ENCODE peak calls at places on chromosomes 11 and 22, in six cellular contexts. Z, D, N, J, L and W are unnamed samples. For H3K9me3, the result is how much of the 10 kb centered on the place peaks cover.

GRCh38 chr11:43316451-43316850 is 4.7 kb downstream of the API5 start:
- DNase-seq in Z (no peak), N (no peak), L (no peak), J (no peak), D (no peak), W (no peak)

GRCh38 chr22:23259916-23260644 is 79.8 kb downstream of the BCR start:
- DNase-seq in N (no peak), J (no peak), L (no peak), Z (no peak), D (no peak), W (no peak)

GRCh38 chr22:20885557-20886323 is 26.9 kb downstream of the SNAP29 start:
- DNase-seq in L (no peak), D (peak), J (peak), Z (peak), N (peak), W (peak)

GRCh38 chr11:1168256-1168655 is 10.5 kb downstream of the MUC5AC start:
- DNase-seq in J (no peak), D (no peak), N (no peak), Z (no peak), L (no peak), W (no peak)

GRCh38 chr11:30155428-30155827 is 75.4 kb upstream of the FSHB start:
- DNase-seq in N (no peak), Z (no peak), J (no peak), D (no peak), L (no peak), W (no peak)

GRCh38 chr22:42803454-42803853 is 53.6 kb downstream of the ARFGAP3 start:
- DNase-seq in D (peak), L (no peak), J (no peak), N (peak), Z (no peak), W (no peak)

GRCh38 chr22:31185056-31185455 is 25.1 kb downstream of the RNF185 start:
- DNase-seq in J (no peak), D (no peak), N (no peak), L (no peak), Z (no peak), W (no peak)

GRCh38 chr11:35798983-35799382 is 136.4 kb downstream of the TRIM44 start:
- DNase-seq in D (no peak), J (no peak), N (no peak), Z (no peak), L (no peak), W (no peak)

GRCh38 chr22:23219787-23220484 is 39.6 kb downstream of the BCR start:
- DNase-seq in L (no peak), N (no peak), Z (peak), J (peak), D (peak), W (no peak)

DNA sequence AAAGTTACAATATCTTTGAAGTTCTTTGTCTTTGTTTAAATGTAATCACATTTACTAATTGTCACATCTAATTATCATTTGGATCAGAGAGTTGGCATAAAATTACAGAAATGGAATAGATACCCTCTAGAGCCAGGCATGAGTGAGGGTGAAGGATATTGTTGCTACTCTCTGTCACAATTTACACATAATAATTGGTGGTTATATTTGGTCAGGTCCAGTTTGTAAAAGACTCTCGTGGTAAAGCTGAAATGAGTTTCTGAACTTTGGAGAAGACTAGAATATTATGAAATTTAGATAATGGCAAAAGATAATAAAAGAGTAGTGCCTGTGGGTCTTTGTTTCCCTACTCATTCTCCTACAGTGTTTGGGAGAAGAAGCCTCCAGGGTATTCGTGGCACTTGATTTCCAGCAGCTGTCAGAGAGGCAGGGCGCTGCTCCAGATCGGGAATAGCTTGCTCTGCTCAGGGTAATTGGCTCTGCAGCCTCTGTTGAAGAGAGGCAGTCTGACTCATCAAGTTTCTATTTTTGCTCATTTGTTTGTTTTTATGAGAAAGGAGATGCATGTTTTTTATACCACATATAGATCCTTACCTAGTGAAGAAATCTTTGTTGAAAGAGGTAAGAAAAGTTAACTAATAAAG is 349.9 kb downstream of the CNTN5 start:
- DNase-seq in N (peak), Z (peak), D (no peak), L (no peak), J (no peak), W (no peak)
- H3K9me3 ChIP-seq in N (under half), Z (under half), D (under half), L (under half), J (under half), W (under half)

GRCh38 chr11:58742981-58743880 is 11.5 kb upstream of the GLYAT start:
- DNase-seq in D (no peak), Z (no peak), N (no peak), J (peak), L (no peak), W (no peak)

GRCh38 chr11:58742140-58742539 is 10.4 kb upstream of the GLYAT start:
- DNase-seq in N (no peak), Z (no peak), D (no peak), J (no peak), L (no peak), W (no peak)

GRCh38 chr11:58740447-58740846 is 8.7 kb upstream of the GLYAT start:
- DNase-seq in N (no peak), D (no peak), L (no peak), J (no peak), Z (no peak), W (no peak)

GRCh38 chr11:58739725-58740430 is 8.1 kb upstream of the GLYAT start:
- DNase-seq in Z (no peak), N (no peak), J (no peak), L (no peak), D (no peak), W (no peak)

DNA sequence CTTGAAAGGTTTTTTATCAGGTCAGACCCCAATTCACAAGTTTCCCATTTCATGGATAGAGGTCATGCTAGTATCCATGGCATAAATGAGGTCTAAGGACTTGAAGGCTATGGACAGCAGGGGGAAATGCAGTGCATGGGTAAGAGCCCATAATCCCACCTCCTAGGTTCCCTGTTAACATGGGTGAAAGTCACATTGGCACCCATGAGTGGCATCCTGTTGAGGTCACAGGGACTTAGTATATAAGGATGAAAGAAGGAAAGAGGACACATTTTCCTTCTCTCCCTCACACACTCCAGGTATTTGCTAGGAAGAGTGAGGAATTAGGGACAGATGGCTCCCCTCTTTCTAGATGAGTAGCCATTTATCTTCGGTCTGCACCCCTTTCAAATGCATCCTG is 9.4 kb upstream of the GLYAT start:
- DNase-seq in J (no peak), L (no peak), D (no peak), N (no peak), Z (no peak), W (no peak)
- H3K9me3 ChIP-seq in J (under half), L (under half), D (under half), N (under half), Z (under half), W (under half)

GRCh38 chr11:88522624-88523361 is 185.3 kb upstream of the CTSC start:
- DNase-seq in Z (no peak), D (no peak), J (no peak), L (no peak), N (no peak), W (no peak)
- H3K9me3 ChIP-seq in Z (under half), D (under half), J (under half), L (under half), N (under half), W (under half)

GRCh38 chr11:31794546-31794945 is 16.6 kb downstream of the PAX6 start:
- DNase-seq in N (no peak), Z (no peak), D (no peak), J (no peak), L (no peak), W (peak)

GRCh38 chr11:31797227-31798056 is 13.7 kb downstream of the PAX6 start:
- DNase-seq in J (no peak), L (no peak), Z (no peak), N (no peak), D (no peak), W (peak)

GRCh38 chr11:31798057-31799035 is 12.8 kb downstream of the PAX6 start:
- DNase-seq in Z (no peak), D (no peak), J (no peak), L (no peak), N (no peak), W (peak)

GRCh38 chr11:31796523-31797226 is 14.4 kb downstream of the PAX6 start:
- DNase-seq in J (no peak), Z (no peak), L (no peak), D (no peak), N (no peak), W (peak)

DNA sequence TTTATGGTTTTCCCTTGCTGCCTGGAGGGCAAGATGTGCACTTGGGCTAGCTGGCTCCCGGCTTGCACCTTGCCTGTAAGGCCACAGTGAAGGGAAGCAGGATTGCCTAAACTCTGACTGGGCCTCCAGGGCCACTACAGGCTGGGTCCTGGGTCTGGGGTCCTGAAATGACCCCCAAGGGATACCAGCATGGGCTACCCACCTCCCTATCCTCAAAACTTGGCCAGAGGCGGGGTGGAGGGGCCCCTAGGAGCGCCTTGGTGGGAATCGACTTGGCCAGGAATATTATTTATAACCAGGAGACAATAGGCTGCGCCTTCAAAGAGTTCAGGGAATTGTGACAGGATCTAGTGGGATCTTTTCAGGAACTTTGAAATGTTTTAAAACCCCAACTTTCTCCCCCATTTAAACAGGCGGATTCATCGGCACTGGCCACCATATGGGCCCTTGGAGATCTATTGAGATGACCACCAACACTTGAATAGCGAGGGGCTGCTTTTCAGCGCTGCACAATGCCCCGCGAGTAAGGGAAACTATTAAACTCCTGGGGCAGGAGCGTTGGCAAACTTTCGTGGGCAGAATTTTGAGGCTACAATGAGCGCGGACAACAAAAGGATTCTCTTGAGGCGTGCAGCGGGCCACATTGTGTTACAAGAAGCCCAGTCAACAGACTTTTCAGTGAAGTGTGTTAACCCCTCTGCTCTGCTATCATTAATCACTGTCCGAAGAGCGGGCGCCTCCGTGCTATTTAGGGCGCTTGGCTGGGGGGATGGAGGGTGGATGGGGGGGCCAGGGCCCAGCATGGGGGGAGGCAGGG is 15.2 kb downstream of the PAX6 start:
- DNase-seq in L (no peak), J (no peak), N (no peak), D (no peak), Z (no peak), W (peak)
- H3K9me3 ChIP-seq in L (under half), J (under half), N (under half), D (under half), Z (under half), W (under half)

GRCh38 chr22:49209452-49210195 is 618.0 kb downstream of the BRD1 start:
- DNase-seq in L (no peak), J (no peak), N (no peak), Z (no peak), D (peak), W (no peak)

GRCh38 chr22:49208768-49209252 is 618.9 kb downstream of the BRD1 start:
- DNase-seq in N (no peak), Z (no peak), J (peak), L (no peak), D (peak), W (no peak)

GRCh38 chr22:49206281-49206680 is 621.4 kb downstream of the BRD1 start:
- DNase-seq in L (no peak), Z (no peak), N (no peak), J (no peak), D (peak), W (no peak)

GRCh38 chr22:49207008-49207775 is 620.5 kb downstream of the BRD1 start:
- DNase-seq in N (no peak), Z (no peak), L (no peak), J (no peak), D (peak), W (no peak)

GRCh38 chr22:49208003-49208402 is 619.7 kb downstream of the BRD1 start:
- DNase-seq in D (peak), L (no peak), Z (no peak), N (no peak), J (no peak), W (no peak)
- H3K9me3 ChIP-seq in D (under half), L (under half), Z (under half), N (under half), J (under half), W (under half)

DNA sequence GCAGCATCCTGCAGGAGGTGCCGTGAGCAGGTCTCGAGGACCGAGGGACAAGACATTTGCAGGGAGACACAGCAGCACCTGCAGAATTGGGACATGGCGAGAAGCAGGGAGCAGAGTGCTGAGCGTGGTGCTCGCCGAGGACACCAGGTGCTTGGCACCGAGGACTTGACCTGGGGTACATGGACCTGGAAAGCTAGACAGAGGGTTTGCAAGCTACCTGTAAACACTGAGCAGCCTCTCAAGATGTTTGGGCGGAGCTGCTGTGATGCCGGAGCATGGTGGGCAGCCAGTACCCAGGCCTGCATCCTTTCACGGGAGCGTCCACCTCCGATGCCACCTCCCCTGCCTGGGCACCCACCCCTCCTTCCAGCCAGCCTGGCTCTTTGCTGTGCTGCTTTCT is 773.2 kb downstream of the TBC1D22A start:
- DNase-seq in Z (no peak), L (no peak), J (no peak), D (no peak), N (no peak), W (no peak)
- H3K9me3 ChIP-seq in Z (under half), L (under half), J (under half), D (under half), N (under half), W (under half)

GRCh38 chr22:49807780-49808708 is 19.6 kb downstream of the BRD1 start:
- DNase-seq in Z (no peak), D (no peak), J (no peak), N (no peak), L (no peak), W (no peak)
- H3K9me3 ChIP-seq in Z (under half), D (under half), J (under half), N (under half), L (under half), W (under half)

DNA sequence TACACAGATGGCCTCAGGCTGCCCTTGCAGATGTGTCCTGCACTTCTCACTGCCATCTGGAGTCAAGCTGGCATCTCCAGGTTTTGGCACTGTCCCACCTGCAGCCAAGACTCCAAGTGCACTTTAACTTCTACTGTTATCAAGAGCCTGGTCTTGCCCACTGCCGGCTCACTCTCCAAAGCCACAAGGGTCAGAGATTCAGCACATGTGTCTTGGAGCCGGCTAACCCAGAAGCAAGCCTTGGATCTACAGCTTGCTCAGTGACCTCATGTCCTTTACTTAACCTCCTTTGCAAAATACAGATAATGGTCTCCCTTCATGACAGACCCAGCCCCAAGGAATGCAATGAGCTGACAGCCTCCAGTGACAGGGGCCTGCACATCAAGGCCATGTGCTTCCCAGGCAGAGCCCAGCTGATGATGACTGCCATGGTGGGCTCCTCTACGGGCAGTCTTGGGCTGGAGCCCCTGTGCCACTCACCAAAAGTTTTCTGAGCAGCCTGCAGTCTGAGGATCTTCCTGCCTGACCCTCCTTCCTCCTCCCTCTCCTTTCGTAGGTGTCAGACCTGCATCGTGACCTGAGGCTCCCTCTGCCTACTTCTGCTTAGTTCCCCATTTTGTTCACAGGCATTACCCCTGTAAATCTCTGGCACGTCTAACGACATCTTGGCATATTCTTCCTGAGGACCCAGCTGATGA is 9.0 kb downstream of the TP53AIP1 start:
- DNase-seq in N (no peak), D (no peak), Z (no peak), L (no peak), J (no peak), W (no peak)
- H3K9me3 ChIP-seq in N (under half), D (under half), Z (under half), L (under half), J (under half), W (under half)

DNA sequence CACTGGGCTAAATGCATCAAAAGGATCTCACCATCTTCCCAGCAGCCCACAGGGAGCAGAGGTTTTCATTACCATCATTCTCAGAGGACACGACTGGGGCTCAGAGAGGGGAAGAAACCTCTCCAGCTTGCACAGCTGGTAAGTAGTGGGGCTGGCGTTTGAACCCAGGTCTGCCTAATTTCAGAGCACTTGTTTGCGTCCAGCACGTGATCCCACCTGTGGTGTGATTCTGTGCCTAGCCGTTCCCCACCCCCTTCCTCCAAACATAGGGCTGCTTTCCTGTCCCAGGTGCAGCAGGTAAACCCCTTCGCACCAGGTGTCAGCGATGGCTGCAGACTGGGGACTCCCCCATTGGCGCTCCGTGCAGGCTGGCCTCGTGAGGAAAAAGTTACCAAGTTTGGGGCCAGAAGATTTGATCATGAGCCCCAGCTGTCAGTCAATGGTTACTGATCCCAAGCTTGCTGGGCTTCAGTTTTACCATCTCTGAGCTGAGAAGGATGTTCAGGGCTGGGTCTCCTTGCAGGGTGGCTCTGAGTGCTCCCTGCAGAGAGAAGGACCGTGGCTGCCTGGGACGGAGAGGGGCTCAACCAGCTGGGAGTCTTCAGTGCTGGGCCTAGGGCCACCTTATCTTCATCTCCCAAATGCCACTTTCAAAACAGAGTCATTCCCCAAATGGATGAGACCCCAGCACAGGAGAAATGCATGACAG is 445.6 kb downstream of the TBC1D22A start:
- DNase-seq in Z (no peak), L (no peak), N (no peak), J (no peak), D (no peak), W (no peak)
- H3K9me3 ChIP-seq in Z (under half), L (under half), N (under half), J (under half), D (under half), W (under half)

GRCh38 chr22:47920380-47920959 is 1158.0 kb downstream of the TBC1D22A start:
- DNase-seq in L (no peak), Z (no peak), N (no peak), J (no peak), D (no peak), W (peak)

GRCh38 chr22:47921906-47922305 is 1159.5 kb downstream of the TBC1D22A start:
- DNase-seq in D (no peak), L (no peak), J (peak), N (no peak), Z (no peak), W (peak)

GRCh38 chr22:47918936-47919505 is 1156.6 kb downstream of the TBC1D22A start:
- DNase-seq in L (no peak), Z (no peak), D (no peak), N (no peak), J (peak), W (peak)

GRCh38 chr22:47919893-47920292 is 1157.4 kb downstream of the TBC1D22A start:
- DNase-seq in Z (no peak), L (no peak), J (no peak), N (no peak), D (no peak), W (peak)

DNA sequence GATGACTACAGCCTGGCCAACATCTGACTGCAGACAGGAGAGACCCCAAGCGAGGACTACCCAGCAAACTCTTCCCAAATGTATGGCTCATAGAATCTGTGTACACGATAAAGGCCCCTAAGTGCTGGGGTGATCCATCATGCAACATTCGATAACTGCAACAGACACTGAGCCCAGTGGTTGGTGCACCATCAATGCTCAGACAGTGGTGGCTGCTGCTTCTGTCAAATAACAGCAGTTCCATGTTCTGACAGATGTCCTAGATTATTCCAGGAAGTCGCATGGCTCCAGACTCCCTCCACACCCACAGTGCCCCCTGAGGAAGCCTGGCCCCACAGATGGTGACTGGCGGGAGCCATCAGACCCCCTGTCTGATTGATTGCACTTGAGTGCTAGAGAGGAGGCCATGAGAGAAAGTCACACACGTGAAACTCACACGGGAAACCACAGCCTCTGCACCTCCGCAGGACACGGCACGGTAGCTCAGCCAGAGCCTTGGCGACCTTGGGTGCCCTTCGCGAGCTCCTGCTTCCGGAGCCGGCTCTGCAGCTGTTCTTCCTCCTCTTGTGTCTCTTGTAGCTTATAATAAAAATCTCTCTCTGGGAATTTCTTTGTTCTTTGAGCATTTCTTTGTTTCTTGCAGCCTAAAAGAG is 1156.0 kb downstream of the TBC1D22A start:
- DNase-seq in L (no peak), N (no peak), J (peak), D (no peak), Z (no peak), W (peak)
- H3K9me3 ChIP-seq in L (under half), N (under half), J (under half), D (under half), Z (under half), W (under half)